ENCODE peak calls at places on chromosome 4, in eight cellular contexts. L is A549, P is NB4, K is GM12892, Z is testis, O is body of pancreas, R is suprapubic skin, S is endothelial cell of umbilical vein. T is an unnamed sample.
A peak's percentile ranks its signal among the peaks of the same experiment; 100 is the strongest.

GRCh38 chr4:106652095-106652494 is 283.5 kb upstream of the GIMD1 start:
- DNase-seq in K (no peak), L (no peak), R (no peak), S (no peak), O (no peak), Z (no peak), P (no peak), T (no peak)

GRCh38 chr4:27056281-27056680 is 195.6 kb downstream of the STIM2 start:
- DNase-seq in R (no peak), L (no peak), S (no peak), O (no peak), Z (no peak), K (no peak), P (no peak), T (no peak)

GRCh38 chr4:106690487-106690886 is 321.9 kb upstream of the GIMD1 start:
- DNase-seq in P (peak; percentile 86), R (no peak), K (no peak), Z (no peak), S (peak; percentile 86), L (no peak), O (no peak), T (no peak)

GRCh38 chr4:40210776-40211175 is 13.9 kb downstream of the RHOH start:
- DNase-seq in L (no peak), R (no peak), K (no peak), O (no peak), Z (no peak), P (no peak), S (no peak), T (no peak)

GRCh38 chr4:476501-476900 is 22.5 kb downstream of the ZNF721 start:
- DNase-seq in P (peak; percentile 93), Z (no peak), O (no peak), K (no peak), S (no peak), R (no peak), L (no peak), T (no peak)

GRCh38 chr4:140568507-140569306 is at the start of gene UCP1:
- DNase-seq in Z (peak; percentile 25), L (no peak), P (no peak), S (peak; percentile 2), O (peak; percentile 41), R (peak; percentile 63), K (no peak), T (no peak)

GRCh38 chr4:188143731-188144130 is 4.5 kb downstream of the TRIML1 start:
- DNase-seq in K (no peak), Z (no peak), S (no peak), R (no peak), O (no peak), P (no peak), L (no peak), T (no peak)

GRCh38 chr4:40247350-40247749 is 50.5 kb downstream of the RHOH start:
- DNase-seq in R (no peak), P (peak; percentile 57), K (no peak), Z (no peak), L (no peak), O (no peak), S (no peak), T (no peak)

GRCh38 chr4:28443371-28443770 is 1582.7 kb downstream of the STIM2 start:
- DNase-seq in O (no peak), R (no peak), P (no peak), L (no peak), S (no peak), Z (no peak), K (no peak), T (no peak)

GRCh38 chr4:118954246-118954645 is 65.6 kb downstream of the SYNPO2 start:
- DNase-seq in O (no peak), L (peak; percentile 16), Z (no peak), R (no peak), S (peak; percentile 32), P (peak; percentile 67), K (no peak), T (no peak)

GRCh38 chr4:150286656-150287055 is 208.4 kb downstream of the DCLK2 start:
- DNase-seq in Z (no peak), P (no peak), K (no peak), S (no peak), L (no peak), R (no peak), O (no peak), T (no peak)

GRCh38 chr4:25174674-25175073 is 14.4 kb upstream of the SEPSECS start:
- DNase-seq in R (no peak), K (no peak), Z (no peak), S (no peak), L (no peak), O (no peak), P (peak; percentile 44), T (no peak)

GRCh38 chr4:44535981-44536380 is 87.4 kb upstream of the KCTD8 start:
- DNase-seq in O (no peak), P (no peak), L (no peak), K (no peak), Z (no peak), S (no peak), R (no peak), T (no peak)

GRCh38 chr4:3707423-3708102 is 58.6 kb upstream of the ADRA2C start:
- DNase-seq in O (no peak), S (no peak), L (no peak), R (peak; percentile 31), Z (no peak), K (no peak), P (no peak), T (no peak)

DNA sequence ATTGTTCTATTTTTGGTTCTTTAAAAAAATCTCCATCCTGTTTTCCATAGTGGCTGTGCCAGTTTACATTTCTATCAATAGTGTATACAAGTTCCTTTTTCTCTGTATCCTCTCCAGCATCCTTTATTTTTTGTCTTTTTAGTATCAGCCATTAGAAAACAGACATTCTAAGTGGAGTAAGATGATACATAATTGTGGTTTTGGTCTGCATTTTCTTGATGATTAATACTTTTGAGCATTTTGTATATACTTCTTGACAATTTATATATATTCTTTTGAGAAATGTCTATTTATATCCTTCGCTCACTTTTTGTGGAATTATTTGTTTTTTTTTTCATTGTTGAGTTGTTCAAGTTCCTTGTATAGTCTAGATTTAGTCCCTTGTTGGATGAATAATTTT is 382.2 kb upstream of the SPOCK3 start:
- DNase-seq in L (no peak), R (no peak), Z (no peak), K (no peak), O (no peak), P (no peak), S (no peak), T (no peak)
- TF ChIP-seq POLR2A in L (no peak), R (no peak), Z (no peak), K (no peak), O (no peak), P (no peak), S (no peak), T (no peak)

GRCh38 chr4:18020671-18021469 is 685 bp downstream of the LCORL start:
- DNase-seq in P (peak; percentile 89), Z (peak; percentile 86), L (peak; percentile 81), K (peak; percentile 33), S (peak; percentile 69), O (peak; percentile 68), R (peak; percentile 86), T (peak; percentile 81)

GRCh38 chr4:18021470-18021719 is 160 bp downstream of the LCORL start:
- DNase-seq in K (no peak), L (no peak), S (no peak), P (no peak), Z (no peak), R (no peak), O (no peak), T (no peak)

GRCh38 chr4:18022572-18023039 is 1.1 kb upstream of the LCORL start:
- DNase-seq in O (no peak), R (no peak), P (no peak), Z (no peak), K (no peak), S (no peak), L (no peak), T (peak; percentile 27)

GRCh38 chr4:18020145-18020670 is 1.3 kb downstream of the LCORL start:
- DNase-seq in K (no peak), R (peak; percentile 62), P (peak; percentile 66), O (no peak), L (no peak), Z (peak; percentile 25), S (peak; percentile 27), T (peak; percentile 43)

DNA sequence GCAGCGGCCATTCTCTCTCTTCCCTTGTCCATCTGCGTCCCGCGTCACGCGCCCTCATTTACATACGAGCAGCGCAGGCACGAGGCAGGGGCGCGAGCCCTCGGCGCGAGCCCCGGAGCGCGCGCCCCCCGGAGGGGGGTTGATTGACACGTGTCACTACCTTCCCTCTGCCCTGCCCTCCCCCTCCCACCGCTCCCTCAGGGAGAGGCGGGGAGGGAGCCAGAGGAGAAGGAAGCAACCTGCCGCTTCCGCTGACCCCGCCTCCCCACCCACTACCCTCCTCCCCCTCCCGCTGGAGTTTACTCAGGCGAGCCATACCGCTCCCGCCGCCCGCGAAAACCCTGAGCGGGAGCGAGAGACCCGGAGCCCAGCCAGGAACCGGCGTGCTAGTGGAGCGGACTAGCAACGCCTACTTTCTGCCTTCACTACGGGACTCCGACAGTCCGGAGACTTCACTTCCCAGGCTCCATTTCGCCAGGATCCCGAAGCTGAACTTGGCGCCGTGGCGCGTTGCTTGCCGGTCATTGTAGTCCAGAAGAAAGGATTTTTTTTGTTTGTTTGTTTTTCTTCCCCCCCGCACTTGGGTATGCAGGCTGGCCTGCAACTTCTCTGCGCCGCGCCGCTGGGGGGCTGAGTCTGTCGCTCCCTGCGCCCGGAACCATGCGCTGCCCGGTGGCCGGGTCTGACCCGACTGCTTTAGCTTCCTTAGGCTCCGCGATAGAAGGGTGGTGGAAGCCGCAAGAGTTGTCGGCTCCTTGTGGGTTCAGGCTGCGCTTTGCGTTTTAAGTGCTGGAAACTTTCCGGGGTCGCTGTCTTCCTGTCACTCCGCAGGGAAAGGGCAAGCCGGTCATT is at the start of gene LCORL:
- DNase-seq in O (peak; percentile 97), P (peak; percentile 99), S (peak; percentile 97), Z (peak; percentile 97), K (peak; percentile 70), L (peak; percentile 93), R (peak; percentile 95), T (peak; percentile 97)
- TF ChIP-seq POLR2A in O (peak; percentile 82), P (peak; percentile 74), S (no peak), Z (no peak), K (no peak), L (peak; percentile 40), R (peak; percentile 26), T (peak; percentile 22)

GRCh38 chr4:8200302-8200975 is 1.3 kb downstream of the SH3TC1 start:
- DNase-seq in P (no peak), O (peak; percentile 76), Z (peak; percentile 75), K (no peak), R (no peak), S (peak; percentile 62), L (no peak), T (no peak)
- TF ChIP-seq POLR2A in P (no peak), O (no peak), Z (no peak), K (no peak), R (peak; percentile 28), S (peak; percentile 81), L (no peak), T (no peak)

DNA sequence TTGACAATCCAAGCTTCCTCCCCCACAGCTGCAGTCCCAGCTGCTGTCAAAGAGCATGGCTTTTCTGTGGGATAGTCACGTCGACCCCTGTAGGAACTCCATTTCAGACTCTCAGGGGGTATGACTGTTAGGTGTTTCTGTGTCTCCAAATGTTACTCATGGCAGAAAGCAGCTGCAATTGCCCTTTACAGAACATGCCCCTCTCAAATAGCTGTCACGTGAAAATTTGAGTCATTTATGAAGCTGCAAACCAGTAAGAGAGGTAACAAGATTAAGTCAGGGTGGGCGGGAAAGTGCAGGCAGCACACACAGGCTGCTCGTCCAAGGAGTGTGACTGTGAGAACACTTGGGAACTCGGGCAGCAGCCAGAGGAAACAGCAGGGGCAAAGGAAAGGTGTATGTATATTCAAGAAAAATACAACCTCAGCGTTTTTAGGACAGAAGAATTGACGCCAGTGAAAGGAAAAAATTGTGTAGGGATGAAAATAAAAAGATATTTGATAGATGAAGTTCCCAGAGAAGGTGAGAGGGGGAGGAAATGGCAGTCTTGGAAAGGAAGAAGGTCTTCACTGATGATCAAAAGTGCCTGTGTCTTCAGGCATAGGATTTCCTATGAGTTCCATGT is 66.5 kb upstream of the TMEM184C start:
- DNase-seq in S (peak; percentile 5), L (no peak), R (no peak), K (peak; percentile 19), P (no peak), O (no peak), Z (no peak), T (no peak)
- TF ChIP-seq POLR2A in S (no peak), L (no peak), R (no peak), K (no peak), P (no peak), O (no peak), Z (no peak), T (no peak)